ENCODE peak calls at places on chromosomes 6 and 20, in ten cellular contexts. One of them, this sample, is unnamed.

GRCh38 chr6:48570656-48571055 is 459.7 kb upstream of the PTCHD4 start:
- DNase-seq in neural crest cell: no peak
- DNase-seq in right cardiac atrium: no peak
- DNase-seq in iPS-NIHi11: no peak
- DNase-seq in coronary artery: no peak
- DNase-seq in EL: no peak
- DNase-seq in SK-N-SH: no peak
- DNase-seq in T-helper 2 cell: no peak
- DNase-seq in activated T-cell treated with anti-CD3 and anti-CD28 coated beads, Interleukin-2, amount 50 U/mL, for 72 hours: no peak
- DNase-seq in omental fat pad: no peak
- DNase-seq in this sample: no peak

GRCh38 chr20:63009044-63009961 is 2.5 kb upstream of the BHLHE23 start:
- DNase-seq in neural crest cell: peak; percentile 90
- DNase-seq in right cardiac atrium: peak; percentile 89
- DNase-seq in iPS-NIHi11: peak; percentile 94
- DNase-seq in coronary artery: no peak
- DNase-seq in EL: peak; percentile 63
- DNase-seq in SK-N-SH: peak; percentile 95
- DNase-seq in T-helper 2 cell: peak; percentile 68
- DNase-seq in activated T-cell treated with anti-CD3 and anti-CD28 coated beads, Interleukin-2, amount 50 U/mL, for 72 hours: peak; percentile 88
- DNase-seq in omental fat pad: peak; percentile 59
- DNase-seq in this sample: no peak

GRCh38 chr6:30757261-30757935 is 13.1 kb upstream of the IER3 start:
- DNase-seq in neural crest cell: no peak
- DNase-seq in right cardiac atrium: no peak
- DNase-seq in iPS-NIHi11: no peak
- DNase-seq in coronary artery: no peak
- DNase-seq in EL: no peak
- DNase-seq in SK-N-SH: no peak
- DNase-seq in T-helper 2 cell: no peak
- DNase-seq in activated T-cell treated with anti-CD3 and anti-CD28 coated beads, Interleukin-2, amount 50 U/mL, for 72 hours: no peak
- DNase-seq in omental fat pad: no peak
- DNase-seq in this sample: no peak

GRCh38 chr20:46757135-46757534 is 47.7 kb downstream of the SLC2A10 start:
- DNase-seq in neural crest cell: no peak
- DNase-seq in right cardiac atrium: peak; percentile 64
- DNase-seq in iPS-NIHi11: no peak
- DNase-seq in coronary artery: no peak
- DNase-seq in EL: no peak
- DNase-seq in SK-N-SH: no peak
- DNase-seq in T-helper 2 cell: no peak
- DNase-seq in activated T-cell treated with anti-CD3 and anti-CD28 coated beads, Interleukin-2, amount 50 U/mL, for 72 hours: no peak
- DNase-seq in omental fat pad: no peak
- DNase-seq in this sample: no peak

GRCh38 chr6:55758156-55758942 is 117.0 kb downstream of the BMP5 start:
- DNase-seq in neural crest cell: no peak
- DNase-seq in right cardiac atrium: no peak
- DNase-seq in iPS-NIHi11: no peak
- DNase-seq in coronary artery: no peak
- DNase-seq in EL: peak; percentile 87
- DNase-seq in SK-N-SH: no peak
- DNase-seq in T-helper 2 cell: no peak
- DNase-seq in activated T-cell treated with anti-CD3 and anti-CD28 coated beads, Interleukin-2, amount 50 U/mL, for 72 hours: no peak
- DNase-seq in omental fat pad: no peak
- DNase-seq in this sample: no peak

GRCh38 chr6:136037885-136038460 is 186.5 kb downstream of the PDE7B start:
- DNase-seq in neural crest cell: no peak
- DNase-seq in right cardiac atrium: peak; percentile 67
- DNase-seq in iPS-NIHi11: no peak
- DNase-seq in coronary artery: no peak
- DNase-seq in EL: peak; percentile 34
- DNase-seq in SK-N-SH: peak; percentile 65
- DNase-seq in T-helper 2 cell: no peak
- DNase-seq in activated T-cell treated with anti-CD3 and anti-CD28 coated beads, Interleukin-2, amount 50 U/mL, for 72 hours: no peak
- DNase-seq in omental fat pad: no peak
- DNase-seq in this sample: no peak

GRCh38 chr6:139231206-139231605 is 60.6 kb downstream of the TXLNB start:
- DNase-seq in neural crest cell: no peak
- DNase-seq in right cardiac atrium: no peak
- DNase-seq in iPS-NIHi11: no peak
- DNase-seq in coronary artery: no peak
- DNase-seq in EL: no peak
- DNase-seq in SK-N-SH: no peak
- DNase-seq in T-helper 2 cell: no peak
- DNase-seq in activated T-cell treated with anti-CD3 and anti-CD28 coated beads, Interleukin-2, amount 50 U/mL, for 72 hours: no peak
- DNase-seq in omental fat pad: no peak
- DNase-seq in this sample: no peak

GRCh38 chr6:142331075-142331551 is 29.3 kb downstream of the ADGRG6 start:
- DNase-seq in neural crest cell: peak; percentile 20
- DNase-seq in right cardiac atrium: no peak
- DNase-seq in iPS-NIHi11: no peak
- DNase-seq in coronary artery: no peak
- DNase-seq in EL: peak; percentile 33
- DNase-seq in SK-N-SH: no peak
- DNase-seq in T-helper 2 cell: no peak
- DNase-seq in activated T-cell treated with anti-CD3 and anti-CD28 coated beads, Interleukin-2, amount 50 U/mL, for 72 hours: peak; percentile 11
- DNase-seq in omental fat pad: no peak
- DNase-seq in this sample: no peak

GRCh38 chr20:19626896-19627295 is 131.2 kb upstream of the RIN2 start:
- DNase-seq in neural crest cell: no peak
- DNase-seq in right cardiac atrium: no peak
- DNase-seq in iPS-NIHi11: no peak
- DNase-seq in coronary artery: no peak
- DNase-seq in EL: peak; percentile 9
- DNase-seq in SK-N-SH: no peak
- DNase-seq in T-helper 2 cell: no peak
- DNase-seq in activated T-cell treated with anti-CD3 and anti-CD28 coated beads, Interleukin-2, amount 50 U/mL, for 72 hours: no peak
- DNase-seq in omental fat pad: no peak
- DNase-seq in this sample: no peak

GRCh38 chr6:28943557-28944411 is 20.0 kb upstream of the TRIM27 start:
- DNase-seq in neural crest cell: peak; percentile 69
- DNase-seq in right cardiac atrium: peak; percentile 88
- DNase-seq in iPS-NIHi11: peak; percentile 60
- DNase-seq in coronary artery: peak; percentile 77
- DNase-seq in EL: peak; percentile 83
- DNase-seq in SK-N-SH: peak; percentile 75
- DNase-seq in T-helper 2 cell: no peak
- DNase-seq in activated T-cell treated with anti-CD3 and anti-CD28 coated beads, Interleukin-2, amount 50 U/mL, for 72 hours: peak; percentile 80
- DNase-seq in omental fat pad: no peak
- DNase-seq in this sample: no peak

GRCh38 chr6:120378582-120379220 is 955.6 kb downstream of the TBC1D32 start:
- DNase-seq in neural crest cell: no peak
- DNase-seq in right cardiac atrium: no peak
- DNase-seq in iPS-NIHi11: peak; percentile 59
- DNase-seq in coronary artery: no peak
- DNase-seq in EL: peak; percentile 10
- DNase-seq in SK-N-SH: peak; percentile 28
- DNase-seq in T-helper 2 cell: no peak
- DNase-seq in activated T-cell treated with anti-CD3 and anti-CD28 coated beads, Interleukin-2, amount 50 U/mL, for 72 hours: no peak
- DNase-seq in omental fat pad: no peak
- DNase-seq in this sample: no peak

GRCh38 chr6:140736227-140736626 is 1361.8 kb upstream of the CITED2 start:
- DNase-seq in neural crest cell: no peak
- DNase-seq in right cardiac atrium: no peak
- DNase-seq in iPS-NIHi11: no peak
- DNase-seq in coronary artery: no peak
- DNase-seq in EL: no peak
- DNase-seq in SK-N-SH: no peak
- DNase-seq in T-helper 2 cell: no peak
- DNase-seq in activated T-cell treated with anti-CD3 and anti-CD28 coated beads, Interleukin-2, amount 50 U/mL, for 72 hours: no peak
- DNase-seq in omental fat pad: no peak
- DNase-seq in this sample: no peak

GRCh38 chr6:111725446-111726112 is 119.9 kb upstream of the TRAF3IP2 start:
- DNase-seq in neural crest cell: no peak
- DNase-seq in right cardiac atrium: peak; percentile 68
- DNase-seq in iPS-NIHi11: no peak
- DNase-seq in coronary artery: no peak
- DNase-seq in EL: peak; percentile 21
- DNase-seq in SK-N-SH: no peak
- DNase-seq in T-helper 2 cell: no peak
- DNase-seq in activated T-cell treated with anti-CD3 and anti-CD28 coated beads, Interleukin-2, amount 50 U/mL, for 72 hours: no peak
- DNase-seq in omental fat pad: no peak
- DNase-seq in this sample: no peak

GRCh38 chr20:40654876-40655275 is 34.2 kb downstream of the MAFB start:
- DNase-seq in neural crest cell: no peak
- DNase-seq in right cardiac atrium: peak; percentile 78
- DNase-seq in iPS-NIHi11: no peak
- DNase-seq in coronary artery: no peak
- DNase-seq in EL: no peak
- DNase-seq in SK-N-SH: no peak
- DNase-seq in T-helper 2 cell: no peak
- DNase-seq in activated T-cell treated with anti-CD3 and anti-CD28 coated beads, Interleukin-2, amount 50 U/mL, for 72 hours: no peak
- DNase-seq in omental fat pad: no peak
- DNase-seq in this sample: no peak

GRCh38 chr6:15473741-15474161 is 189.1 kb downstream of the DTNBP1 start:
- DNase-seq in neural crest cell: no peak
- DNase-seq in right cardiac atrium: no peak
- DNase-seq in iPS-NIHi11: no peak
- DNase-seq in coronary artery: no peak
- DNase-seq in EL: peak; percentile 90
- DNase-seq in SK-N-SH: no peak
- DNase-seq in T-helper 2 cell: no peak
- DNase-seq in activated T-cell treated with anti-CD3 and anti-CD28 coated beads, Interleukin-2, amount 50 U/mL, for 72 hours: no peak
- DNase-seq in omental fat pad: no peak
- DNase-seq in this sample: peak; percentile 83

GRCh38 chr6:96851858-96852257 is 14.6 kb upstream of the GPR63 start:
- DNase-seq in neural crest cell: no peak
- DNase-seq in right cardiac atrium: no peak
- DNase-seq in iPS-NIHi11: no peak
- DNase-seq in coronary artery: no peak
- DNase-seq in EL: no peak
- DNase-seq in SK-N-SH: no peak
- DNase-seq in T-helper 2 cell: no peak
- DNase-seq in activated T-cell treated with anti-CD3 and anti-CD28 coated beads, Interleukin-2, amount 50 U/mL, for 72 hours: no peak
- DNase-seq in omental fat pad: no peak
- DNase-seq in this sample: no peak

GRCh38 chr6:46741482-46741881 is 5.3 kb upstream of the ANKRD66 start:
- DNase-seq in neural crest cell: no peak
- DNase-seq in right cardiac atrium: no peak
- DNase-seq in iPS-NIHi11: no peak
- DNase-seq in coronary artery: no peak
- DNase-seq in EL: no peak
- DNase-seq in SK-N-SH: no peak
- DNase-seq in T-helper 2 cell: no peak
- DNase-seq in activated T-cell treated with anti-CD3 and anti-CD28 coated beads, Interleukin-2, amount 50 U/mL, for 72 hours: no peak
- DNase-seq in omental fat pad: no peak
- DNase-seq in this sample: no peak

GRCh38 chr20:62043131-62043914 is 22.4 kb downstream of the TAF4 start:
- DNase-seq in neural crest cell: no peak
- DNase-seq in right cardiac atrium: peak; percentile 54
- DNase-seq in iPS-NIHi11: no peak
- DNase-seq in coronary artery: no peak
- DNase-seq in EL: no peak
- DNase-seq in SK-N-SH: no peak
- DNase-seq in T-helper 2 cell: no peak
- DNase-seq in activated T-cell treated with anti-CD3 and anti-CD28 coated beads, Interleukin-2, amount 50 U/mL, for 72 hours: no peak
- DNase-seq in omental fat pad: no peak
- DNase-seq in this sample: no peak

GRCh38 chr6:79168695-79168980 is 65.8 kb downstream of the HMGN3 start:
- DNase-seq in neural crest cell: no peak
- DNase-seq in right cardiac atrium: no peak
- DNase-seq in iPS-NIHi11: no peak
- DNase-seq in coronary artery: no peak
- DNase-seq in EL: peak; percentile 6
- DNase-seq in SK-N-SH: no peak
- DNase-seq in T-helper 2 cell: no peak
- DNase-seq in activated T-cell treated with anti-CD3 and anti-CD28 coated beads, Interleukin-2, amount 50 U/mL, for 72 hours: no peak
- DNase-seq in omental fat pad: no peak
- DNase-seq in this sample: no peak

This sample was measured in vagina.